ENCODE peak calls at places on chromosome 21, in seven cellular contexts. X is H1, P is HepG2, V is GM12878, W is HCT116, U is K562, N is SK-N-SH. S is an unnamed sample.

GRCh38 chr21:43954896-43955295 is 57.2 kb upstream of the TRAPPC10 start:
- DNase-seq in X (no peak), P (no peak), V (no peak), W (no peak), U (no peak), N (no peak), S (no peak)

GRCh38 chr21:27519357-27519756 is 552.5 kb upstream of the ADAMTS5 start:
- DNase-seq in X (no peak), P (no peak), V (no peak), W (no peak), U (no peak), N (no peak), S (no peak)

GRCh38 chr21:44737706-44738354 is 26.5 kb upstream of the TSPEAR start:
- DNase-seq in X (peak; percentile 39), P (no peak), V (no peak), W (no peak), U (no peak), N (no peak), S (peak; percentile 54)

GRCh38 chr21:32389337-32390015 is 3.3 kb downstream of the URB1 start:
- DNase-seq in X (no peak), P (no peak), V (no peak), W (no peak), U (no peak), N (no peak), S (no peak)

GRCh38 chr21:45313015-45313414 is 25.3 kb upstream of the POFUT2 start:
- DNase-seq in X (no peak), P (no peak), V (no peak), W (no peak), U (no peak), N (no peak), S (no peak)

GRCh38 chr21:45357436-45358260 is 47.3 kb upstream of the COL18A1 start:
- DNase-seq in X (no peak), P (no peak), V (no peak), W (no peak), U (no peak), N (no peak), S (no peak)

GRCh38 chr21:43207868-43208267 is 39.1 kb downstream of the CRYAA start:
- DNase-seq in X (no peak), P (no peak), V (no peak), W (no peak), U (no peak), N (no peak), S (no peak)

GRCh38 chr21:44299458-44300261 is at the start of gene PFKL:
- DNase-seq in X (peak; percentile 83), P (peak; percentile 24), V (peak; percentile 59), W (no peak), U (peak; percentile 94), N (peak; percentile 96), S (peak; percentile 94)

GRCh38 chr21:45543710-45544448 is 1.6 kb upstream of the SLC19A1 start:
- DNase-seq in X (peak; percentile 48), P (no peak), V (no peak), W (no peak), U (no peak), N (peak; percentile 41), S (no peak)

GRCh38 chr21:45466330-45467220 is 61.6 kb downstream of the COL18A1 start:
- DNase-seq in X (no peak), P (no peak), V (no peak), W (no peak), U (no peak), N (peak; percentile 91), S (no peak)

GRCh38 chr21:15754640-15755039 is 24.9 kb downstream of the USP25 start:
- DNase-seq in X (no peak), P (peak; percentile 73), V (no peak), W (no peak), U (no peak), N (no peak), S (no peak)

GRCh38 chr21:35814858-35815619 is 245.3 kb downstream of the SETD4 start:
- DNase-seq in X (no peak), P (no peak), V (no peak), W (no peak), U (no peak), N (no peak), S (no peak)

GRCh38 chr21:43287111-43287973 is 118.5 kb downstream of the CRYAA start:
- DNase-seq in X (no peak), P (no peak), V (peak; percentile 19), W (no peak), U (peak; percentile 41), N (no peak), S (no peak)

GRCh38 chr21:42724226-42724920 is 71.0 kb downstream of the PDE9A start:
- DNase-seq in X (no peak), P (peak; percentile 91), V (no peak), W (peak; percentile 89), U (no peak), N (no peak), S (no peak)

GRCh38 chr21:37348664-37349063 is 17.9 kb upstream of the DYRK1A start:
- DNase-seq in X (no peak), P (no peak), V (no peak), W (no peak), U (no peak), N (no peak), S (no peak)

GRCh38 chr21:37079211-37079824 is 6.3 kb downstream of the TTC3 start:
- DNase-seq in X (no peak), P (peak; percentile 25), V (no peak), W (no peak), U (no peak), N (no peak), S (no peak)

GRCh38 chr21:44590311-44590721 is 2.0 kb downstream of the KRTAP10-6 start:
- DNase-seq in X (peak; percentile 43), P (no peak), V (no peak), W (no peak), U (no peak), N (no peak), S (no peak)

GRCh38 chr21:14617836-14618235 is 71.7 kb upstream of the SAMSN1 start:
- DNase-seq in X (no peak), P (no peak), V (no peak), W (no peak), U (no peak), N (no peak), S (no peak)

GRCh38 chr21:35219719-35220118 is 170.6 kb upstream of the RUNX1 start:
- DNase-seq in X (no peak), P (no peak), V (no peak), W (no peak), U (no peak), N (no peak), S (no peak)

GRCh38 chr21:31317688-31318087 is 26.4 kb downstream of the TIAM1 start:
- DNase-seq in X (no peak), P (no peak), V (no peak), W (no peak), U (no peak), N (no peak), S (no peak)

GRCh38 chr21:31347435-31348032 is 3.5 kb upstream of the TIAM1 start:
- DNase-seq in X (no peak), P (peak; percentile 38), V (no peak), W (no peak), U (peak; percentile 22), N (peak; percentile 56), S (peak; percentile 34)

GRCh38 chr21:32411366-32412161 is 942 bp upstream of the EVA1C start:
- DNase-seq in X (peak; percentile 73), P (no peak), V (no peak), W (no peak), U (peak; percentile 58), N (peak; percentile 60), S (peak; percentile 67)

GRCh38 chr21:34930971-34931370 is 118.1 kb downstream of the RUNX1 start:
- DNase-seq in X (no peak), P (no peak), V (no peak), W (no peak), U (no peak), N (no peak), S (no peak)

GRCh38 chr21:45963225-45963555 is 18.4 kb upstream of the COL6A1 start:
- DNase-seq in X (no peak), P (no peak), V (no peak), W (no peak), U (no peak), N (no peak), S (no peak)

GRCh38 chr21:45639206-45640000 is 4.1 kb upstream of the PCBP3 start:
- DNase-seq in X (no peak), P (no peak), V (no peak), W (no peak), U (peak; percentile 10), N (peak; percentile 78), S (no peak)

GRCh38 chr21:23624281-23624680 is 1983.0 kb downstream of the MRPL39 start:
- DNase-seq in X (no peak), P (no peak), V (no peak), W (no peak), U (no peak), N (no peak), S (no peak)

GRCh38 chr21:42971897-42972275 is 2.5 kb upstream of the PKNOX1 start:
- DNase-seq in X (no peak), P (peak; percentile 51), V (no peak), W (no peak), U (peak; percentile 64), N (no peak), S (no peak)

GRCh38 chr21:29372063-29372802 is 73.5 kb downstream of the BACH1 start:
- DNase-seq in X (peak; percentile 48), P (peak; percentile 78), V (peak; percentile 59), W (peak; percentile 67), U (peak; percentile 80), N (peak; percentile 50), S (peak; percentile 81)
- TF ChIP-seq JUND in X (no peak), P (no peak), V (no peak), W (no peak), U (no peak), N (no peak), S (no peak)

DNA sequence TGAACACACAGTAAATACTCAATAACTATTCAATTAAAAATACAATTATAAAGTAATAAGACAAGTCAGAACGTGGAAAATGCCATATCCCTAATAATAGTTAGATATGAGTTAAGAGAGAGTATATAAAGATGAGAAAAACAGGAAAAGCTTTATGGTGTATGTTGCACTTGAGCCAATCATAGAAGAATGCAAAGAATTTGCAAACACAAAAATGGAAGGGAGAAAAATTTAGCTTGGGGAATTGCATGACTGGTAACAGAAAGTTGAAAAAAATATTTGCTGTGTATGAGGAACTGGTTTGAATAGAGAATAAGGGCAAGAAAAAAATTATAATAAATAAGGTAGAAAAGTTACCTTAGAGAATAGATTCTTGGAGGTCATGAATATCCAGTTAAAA is 739.6 kb upstream of the CXADR start:
- DNase-seq in X (no peak), P (no peak), V (no peak), W (no peak), U (no peak), N (no peak), S (no peak)
- TF ChIP-seq JUND in X (no peak), P (no peak), V (no peak), W (no peak), U (no peak), N (no peak), S (no peak)

DNA sequence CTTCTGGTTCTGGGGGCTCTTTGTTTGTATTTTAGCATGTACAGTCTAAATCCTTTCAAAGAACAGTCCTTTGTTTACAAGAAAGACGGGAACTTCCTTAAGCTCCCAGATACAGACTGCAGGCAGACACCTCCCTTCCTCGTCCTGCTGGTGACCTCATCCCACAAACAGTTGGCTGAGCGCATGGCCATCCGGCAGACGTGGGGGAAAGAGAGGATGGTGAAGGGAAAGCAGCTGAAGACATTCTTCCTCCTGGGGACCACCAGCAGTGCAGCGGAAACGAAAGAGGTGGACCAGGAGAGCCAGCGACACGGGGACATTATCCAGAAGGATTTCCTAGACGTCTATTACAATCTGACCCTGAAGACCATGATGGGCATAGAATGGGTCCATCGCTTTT is 47.9 kb downstream of the B3GALT5 start:
- DNase-seq in X (no peak), P (no peak), V (no peak), W (no peak), U (no peak), N (no peak), S (peak; percentile 70)
- TF ChIP-seq JUND in X (no peak), P (no peak), V (no peak), W (no peak), U (no peak), N (peak; percentile 35), S (no peak)

GRCh38 chr21:33608559-33608958 is 20.1 kb upstream of the DONSON start:
- DNase-seq in X (no peak), P (no peak), V (no peak), W (no peak), U (no peak), N (no peak), S (no peak)
- TF ChIP-seq JUND in X (no peak), P (no peak), V (no peak), W (no peak), U (no peak), N (no peak), S (no peak)

S was measured in T47D.